ENCODE peak calls at places on chromosomes 1 and 21, in five cellular contexts. E, U, V, N and P are unnamed samples.

GRCh38 chr1:41547781-41548560 is 63.5 kb upstream of the EDN2 start:
- DNase-seq in E (no peak), U (no peak), V (no peak), N (no peak), P (no peak)

GRCh38 chr1:219296430-219296850 is 122.8 kb downstream of the LYPLAL1 start:
- DNase-seq in E (no peak), U (no peak), V (no peak), N (no peak), P (no peak)

GRCh38 chr1:95233737-95234493 is at the start of gene RWDD3:
- DNase-seq in E (peak; percentile 90), U (peak; percentile 93), V (peak; percentile 95), N (peak; percentile 93), P (peak; percentile 89)

GRCh38 chr1:229408458-229409037 is 25.3 kb downstream of the ACTA1 start:
- DNase-seq in E (peak; percentile 40), U (no peak), V (no peak), N (no peak), P (no peak)

GRCh38 chr1:186609183-186609582 is 71.0 kb downstream of the PTGS2 start:
- DNase-seq in E (no peak), U (no peak), V (no peak), N (no peak), P (no peak)

GRCh38 chr1:202010042-202011015 is at the start of gene ELF3:
- DNase-seq in E (no peak), U (peak; percentile 93), V (peak; percentile 92), N (no peak), P (no peak)

GRCh38 chr1:3359346-3360157 is 94.9 kb upstream of the ARHGEF16 start:
- DNase-seq in E (no peak), U (peak; percentile 51), V (no peak), N (no peak), P (no peak)

GRCh38 chr1:223189903-223190724 is 47.1 kb upstream of the TLR5 start:
- DNase-seq in E (peak; percentile 68), U (no peak), V (no peak), N (peak; percentile 48), P (peak; percentile 67)

GRCh38 chr21:42806489-42807140 is 72.7 kb downstream of the WDR4 start:
- DNase-seq in E (no peak), U (no peak), V (no peak), N (no peak), P (no peak)

GRCh38 chr1:117359560-117360289 is 7.5 kb upstream of the MAN1A2 start:
- DNase-seq in E (no peak), U (no peak), V (no peak), N (no peak), P (peak; percentile 51)

GRCh38 chr1:161342186-161342585 is 25.5 kb downstream of the CFAP126 start:
- DNase-seq in E (no peak), U (no peak), V (no peak), N (no peak), P (no peak)

GRCh38 chr1:2194319-2194897 is at the start of gene FAAP20:
- DNase-seq in E (peak; percentile 54), U (no peak), V (peak; percentile 89), N (no peak), P (peak; percentile 69)

GRCh38 chr21:44291936-44292811 is 6.5 kb downstream of the AIRE start:
- DNase-seq in E (no peak), U (no peak), V (peak; percentile 87), N (no peak), P (no peak)

GRCh38 chr1:27863552-27863943 is 8.8 kb upstream of the THEMIS2 start:
- DNase-seq in E (no peak), U (no peak), V (no peak), N (no peak), P (peak; percentile 57)

GRCh38 chr1:167499657-167500056 is 18.7 kb downstream of the CD247 start:
- DNase-seq in E (no peak), U (no peak), V (no peak), N (peak; percentile 57), P (peak; percentile 4)

GRCh38 chr1:63983391-63984256 is 209.8 kb downstream of the ROR1 start:
- DNase-seq in E (no peak), U (peak; percentile 33), V (no peak), N (no peak), P (no peak)

GRCh38 chr1:41626616-41627375 is 142.3 kb upstream of the EDN2 start:
- DNase-seq in E (peak; percentile 62), U (no peak), V (no peak), N (no peak), P (no peak)